ENCODE peak calls at places on chromosomes 6 and 20, in eight cellular contexts. U is WERI-Rb-1; I is psoas muscle; P is H9; J is lung; M is transverse colon; L is CD4-positive, alpha-beta T cell; Z is heart right ventricle. R is an unnamed sample.

GRCh38 chr6:125314019-125314581 is 12.3 kb upstream of the HDDC2 start:
- DNase-seq in U (peak; percentile 61), I (peak; percentile 45), P (peak; percentile 56), J (peak; percentile 45), M (peak; percentile 64), L (peak; percentile 27), Z (peak; percentile 51), R (peak; percentile 61)

GRCh38 chr6:77455271-77455670 is 8.0 kb downstream of the HTR1B start:
- DNase-seq in U (no peak), I (no peak), P (no peak), J (no peak), M (no peak), L (no peak), Z (no peak), R (no peak)

GRCh38 chr6:73579389-73579788 is 58.6 kb upstream of the EEF1A1 start:
- DNase-seq in U (no peak), I (peak; percentile 31), P (peak; percentile 55), J (no peak), M (no peak), L (no peak), Z (peak; percentile 19), R (no peak)

GRCh38 chr20:19888269-19888669 is 128.9 kb upstream of the NAA20 start:
- DNase-seq in U (no peak), I (no peak), P (no peak), J (no peak), M (peak; percentile 36), L (no peak), Z (no peak), R (no peak)

GRCh38 chr20:53316221-53316937 is 277.3 kb downstream of the ZNF217 start:
- DNase-seq in U (no peak), I (no peak), P (no peak), J (no peak), M (no peak), L (no peak), Z (no peak), R (no peak)

GRCh38 chr6:90468080-90468479 is 118.8 kb downstream of the MAP3K7 start:
- DNase-seq in U (no peak), I (no peak), P (no peak), J (no peak), M (no peak), L (no peak), Z (no peak), R (no peak)

GRCh38 chr6:43436577-43437282 is 9.4 kb downstream of the ABCC10 start:
- DNase-seq in U (no peak), I (no peak), P (no peak), J (peak; percentile 55), M (no peak), L (no peak), Z (no peak), R (no peak)

GRCh38 chr6:106519460-106520394 is 109.6 kb downstream of the RTN4IP1 start:
- DNase-seq in U (no peak), I (no peak), P (no peak), J (no peak), M (peak; percentile 66), L (peak; percentile 62), Z (peak; percentile 23), R (no peak)

GRCh38 chr6:89239338-89239737 is 22.2 kb upstream of the GABRR1 start:
- DNase-seq in U (no peak), I (no peak), P (peak; percentile 38), J (no peak), M (peak; percentile 22), L (peak; percentile 25), Z (no peak), R (no peak)

GRCh38 chr20:25750765-25751696 is 54.4 kb upstream of the ZNF337 start:
- DNase-seq in U (no peak), I (peak; percentile 30), P (peak; percentile 76), J (peak; percentile 68), M (peak; percentile 65), L (peak; percentile 48), Z (peak; percentile 69), R (no peak)

GRCh38 chr6:73942581-73942980 is 246.6 kb downstream of the CD109 start:
- DNase-seq in U (no peak), I (no peak), P (peak; percentile 64), J (no peak), M (no peak), L (no peak), Z (no peak), R (no peak)

GRCh38 chr20:38173237-38174156 is 8.4 kb upstream of the TGM2 start:
- DNase-seq in U (no peak), I (peak; percentile 51), P (no peak), J (no peak), M (no peak), L (no peak), Z (peak; percentile 39), R (no peak)

GRCh38 chr6:12848969-12849368 is 132.4 kb downstream of the PHACTR1 start:
- DNase-seq in U (no peak), I (no peak), P (no peak), J (no peak), M (no peak), L (no peak), Z (no peak), R (no peak)

GRCh38 chr20:3632311-3633004 is 30.7 kb downstream of the GFRA4 start:
- DNase-seq in U (no peak), I (no peak), P (no peak), J (no peak), M (no peak), L (no peak), Z (no peak), R (no peak)

GRCh38 chr6:111662794-111663231 is 57.1 kb upstream of the TRAF3IP2 start:
- DNase-seq in U (no peak), I (no peak), P (no peak), J (no peak), M (peak; percentile 26), L (no peak), Z (no peak), R (no peak)

GRCh38 chr20:3194617-3195280 is 9.7 kb downstream of the DDRGK1 start:
- DNase-seq in U (no peak), I (no peak), P (no peak), J (no peak), M (no peak), L (no peak), Z (no peak), R (no peak)

GRCh38 chr6:35415065-35415880 is 36.9 kb upstream of the FANCE start:
- DNase-seq in U (peak; percentile 77), I (peak; percentile 56), P (peak; percentile 72), J (peak; percentile 79), M (peak; percentile 72), L (peak; percentile 10), Z (peak; percentile 58), R (peak; percentile 92)

GRCh38 chr6:83215131-83216047 is 22.2 kb downstream of the RWDD2A start:
- DNase-seq in U (peak; percentile 78), I (peak; percentile 37), P (peak; percentile 51), J (peak; percentile 57), M (peak; percentile 51), L (peak; percentile 49), Z (peak; percentile 21), R (peak; percentile 66)

GRCh38 chr20:13765299-13765698 is 19.4 kb downstream of the ESF1 start:
- DNase-seq in U (no peak), I (no peak), P (no peak), J (no peak), M (no peak), L (no peak), Z (no peak), R (no peak)

GRCh38 chr20:45293041-45294002 is 13.3 kb upstream of the RBPJL start:
- DNase-seq in U (peak; percentile 93), I (peak; percentile 84), P (peak; percentile 91), J (peak; percentile 88), M (peak; percentile 89), L (peak; percentile 72), Z (peak; percentile 82), R (peak; percentile 80)

GRCh38 chr6:34990971-34991560 is 102.0 kb downstream of the ANKS1A start:
- DNase-seq in U (no peak), I (no peak), P (no peak), J (no peak), M (no peak), L (no peak), Z (no peak), R (no peak)

GRCh38 chr6:107668826-107669474 is 155.2 kb downstream of the SCML4 start:
- DNase-seq in U (no peak), I (no peak), P (no peak), J (no peak), M (no peak), L (peak; percentile 21), Z (no peak), R (no peak)

GRCh38 chr6:97440590-97441176 is 157.7 kb upstream of the MMS22L start:
- DNase-seq in U (peak; percentile 75), I (no peak), P (peak; percentile 55), J (no peak), M (no peak), L (no peak), Z (no peak), R (peak; percentile 81)
- TF ChIP-seq CTCF in U (peak; percentile 77), I (peak; percentile 15), P (peak; percentile 66), J (no peak), M (no peak), L (no peak), Z (peak; percentile 49), R (peak; percentile 81)

GRCh38 chr6:168711049-168711640 is 270.2 kb downstream of the SMOC2 start:
- DNase-seq in U (no peak), I (no peak), P (no peak), J (no peak), M (no peak), L (no peak), Z (no peak), R (no peak)
- TF ChIP-seq CTCF in U (no peak), I (peak; percentile 31), P (peak; percentile 63), J (no peak), M (peak; percentile 45), L (no peak), Z (peak; percentile 43), R (no peak)

DNA sequence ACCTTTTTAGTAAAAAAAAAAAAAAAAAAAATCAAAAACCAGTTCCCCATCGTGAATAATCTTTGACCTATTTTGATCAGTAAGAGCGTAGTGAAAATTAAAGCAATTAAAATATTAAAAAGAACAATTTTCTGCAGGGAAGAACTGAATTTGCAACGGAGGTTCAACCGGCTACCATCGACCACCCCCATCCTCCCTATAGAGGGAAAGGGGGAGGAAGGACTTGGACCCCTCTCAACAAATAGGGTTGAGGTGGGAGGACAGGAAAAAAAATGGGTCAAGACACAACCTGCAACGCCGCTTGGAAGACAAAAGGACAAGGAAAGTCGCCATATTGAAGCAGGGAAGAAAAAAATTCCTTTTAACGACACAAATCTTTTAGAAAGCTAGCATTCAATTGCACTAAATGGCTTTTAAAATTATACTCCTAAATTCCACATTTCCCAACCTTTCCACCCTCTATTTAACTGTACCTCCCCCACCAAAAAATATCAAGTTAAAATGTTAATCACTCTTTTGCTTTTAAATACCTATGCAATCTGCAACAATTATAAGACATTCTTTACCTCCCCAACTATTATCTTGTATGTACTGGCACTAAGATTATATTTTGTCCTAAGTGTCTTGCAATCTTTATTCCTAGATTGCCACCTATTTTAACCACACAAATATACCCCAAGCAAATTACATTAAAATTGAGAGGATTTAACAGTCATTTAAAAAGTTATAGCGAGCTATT is 1.7 kb downstream of the PPP1R10 start:
- DNase-seq in U (peak; percentile 63), I (no peak), P (peak; percentile 75), J (peak; percentile 55), M (peak; percentile 41), L (peak; percentile 36), Z (no peak), R (no peak)
- TF ChIP-seq CTCF in U (no peak), I (no peak), P (no peak), J (no peak), M (no peak), L (no peak), Z (no peak), R (no peak)

DNA sequence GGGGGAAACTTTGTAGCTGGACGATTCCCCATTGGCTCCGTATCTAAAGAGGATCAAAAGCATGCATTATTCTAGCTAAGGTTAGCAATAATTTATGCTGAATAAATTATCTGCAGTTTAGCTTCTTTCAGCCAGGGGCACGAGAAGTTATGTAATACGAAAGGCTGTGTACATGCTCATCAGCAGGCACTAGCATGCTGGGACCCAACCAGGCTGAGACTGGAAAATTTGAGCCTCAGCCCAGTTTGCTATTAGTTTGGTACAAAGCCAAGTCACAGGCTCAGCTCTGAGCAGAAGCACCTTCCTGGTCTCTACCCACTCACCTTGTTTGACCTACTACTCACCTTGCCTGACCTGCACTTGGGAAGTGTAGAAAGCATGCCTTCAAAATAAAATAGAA is 328.1 kb upstream of the ARID1B start:
- DNase-seq in U (no peak), I (no peak), P (no peak), J (no peak), M (no peak), L (no peak), Z (no peak), R (no peak)
- TF ChIP-seq CTCF in U (no peak), I (no peak), P (no peak), J (no peak), M (no peak), L (no peak), Z (no peak), R (no peak)